ENCODE peak calls at places on chromosomes 16 and 17, in six cellular contexts. Y is neural progenitor cell, R is myocyte, V is NCI-H2081, I is adrenal gland, Z is prostate gland. H is an unnamed sample.

GRCh38 chr16:84084570-84085270 is 32.0 kb downstream of the MBTPS1 start:
- DNase-seq in I (peak; percentile 68), R (peak; percentile 41), Y (peak; percentile 83), Z (peak; percentile 74), V (peak; percentile 56), H (peak; percentile 24)

GRCh38 chr16:15960124-15960971 is 10.9 kb downstream of the ABCC1 start:
- DNase-seq in I (no peak), R (no peak), Z (no peak), V (no peak), Y (no peak), H (no peak)

GRCh38 chr16:49340466-49340865 is 33.1 kb upstream of the C16orf78 start:
- DNase-seq in R (no peak), Y (no peak), Z (no peak), I (no peak), V (no peak), H (no peak)

GRCh38 chr16:81158964-81159363 is 62.8 kb upstream of the GCSH start:
- DNase-seq in Z (no peak), R (peak; percentile 30), Y (peak; percentile 30), I (no peak), V (no peak), H (no peak)

GRCh38 chr16:87056083-87056482 is 261.1 kb downstream of the C16orf95 start:
- DNase-seq in Z (no peak), Y (no peak), I (no peak), R (peak; percentile 28), V (no peak), H (no peak)

GRCh38 chr17:5758651-5759050 is 174.3 kb upstream of the NLRP1 start:
- DNase-seq in R (no peak), Y (peak; percentile 39), I (no peak), Z (no peak), V (no peak), H (no peak)

GRCh38 chr17:40555296-40556190 is 9.7 kb downstream of the CCR7 start:
- DNase-seq in Y (no peak), R (no peak), V (no peak), Z (no peak), I (no peak), H (no peak)

GRCh38 chr17:49928826-49929475 is 40.0 kb upstream of the DLX4 start:
- DNase-seq in Y (no peak), V (no peak), R (peak; percentile 70), I (no peak), Z (no peak), H (no peak)

GRCh38 chr17:38735161-38735997 is 5.2 kb downstream of the CISD3 start:
- DNase-seq in I (peak; percentile 70), R (peak; percentile 57), V (peak; percentile 49), Y (peak; percentile 82), Z (no peak), H (no peak)

GRCh38 chr16:9270424-9270823 is 179.0 kb downstream of the HAPSTR1 start:
- DNase-seq in Y (no peak), V (no peak), Z (no peak), R (no peak), I (no peak), H (no peak)

GRCh38 chr17:79795795-79796569 is 895 bp downstream of the CBX8 start:
- DNase-seq in Z (no peak), V (no peak), I (no peak), Y (peak; percentile 33), R (no peak), H (no peak)

GRCh38 chr16:57510016-57510871 is 24.0 kb upstream of the DOK4 start:
- DNase-seq in V (no peak), Z (no peak), I (no peak), R (no peak), Y (no peak), H (no peak)

GRCh38 chr16:11914759-11915643 is 755 bp downstream of the GSPT1 start:
- DNase-seq in V (peak; percentile 22), R (peak; percentile 50), Y (peak; percentile 63), Z (peak; percentile 15), I (peak; percentile 56), H (peak; percentile 33)

GRCh38 chr17:83079766-83080616 is 582 bp downstream of the METRNL start:
- DNase-seq in Y (peak; percentile 66), Z (no peak), V (no peak), R (no peak), I (no peak), H (no peak)

GRCh38 chr17:50274142-50274944 is at the start of gene TMEM92:
- DNase-seq in R (no peak), Y (peak; percentile 90), V (no peak), Z (no peak), I (no peak), H (no peak)

GRCh38 chr16:67241008-67241900 is 6.0 kb downstream of the FHOD1 start:
- DNase-seq in Z (peak; percentile 73), R (peak; percentile 92), I (peak; percentile 83), V (no peak), Y (no peak), H (peak; percentile 63)

GRCh38 chr17:12693640-12694039 is 27.9 kb downstream of the MYOCD start:
- DNase-seq in Y (no peak), I (no peak), Z (no peak), R (no peak), V (no peak), H (no peak)

GRCh38 chr16:74601131-74601871 is 5.6 kb downstream of the GLG1 start:
- DNase-seq in I (no peak), Y (no peak), Z (no peak), R (no peak), V (no peak), H (peak; percentile 17)

GRCh38 chr17:39573447-39574298 is 34.0 kb downstream of the NEUROD2 start:
- DNase-seq in I (peak; percentile 76), V (peak; percentile 68), Y (peak; percentile 82), R (peak; percentile 71), Z (peak; percentile 75), H (no peak)

GRCh38 chr17:80531400-80531799 is 13.2 kb upstream of the RPTOR start:
- DNase-seq in Z (no peak), R (no peak), I (no peak), Y (no peak), V (no peak), H (no peak)

GRCh38 chr16:81514041-81514559 is 69.5 kb downstream of the CMIP start:
- DNase-seq in R (peak; percentile 76), Y (no peak), I (no peak), V (no peak), Z (no peak), H (no peak)

GRCh38 chr17:63497708-63498483 is 21.0 kb downstream of the ACE start:
- DNase-seq in Z (no peak), Y (peak; percentile 60), V (peak; percentile 47), I (no peak), R (no peak), H (no peak)

GRCh38 chr17:32342603-32343325 is 791 bp upstream of the C17orf75 start:
- DNase-seq in R (no peak), Y (no peak), V (no peak), Z (no peak), I (no peak), H (no peak)

GRCh38 chr17:58414596-58414997 is 2.7 kb downstream of the RNF43 start:
- DNase-seq in V (peak; percentile 85), Z (no peak), Y (no peak), I (no peak), R (no peak), H (no peak)

GRCh38 chr16:73848993-73849392 is 447.6 kb upstream of the PSMD7 start:
- DNase-seq in Y (no peak), I (no peak), Z (no peak), V (no peak), R (no peak), H (no peak)

GRCh38 chr16:1481906-1482835 is 6.6 kb downstream of the PTX4 start:
- DNase-seq in Z (no peak), Y (no peak), I (no peak), R (no peak), V (no peak), H (no peak)

GRCh38 chr17:6456914-6457687 is 12.8 kb downstream of the PIMREG start:
- DNase-seq in I (peak; percentile 95), V (no peak), Y (no peak), R (peak; percentile 64), Z (no peak), H (no peak)

GRCh38 chr17:9330903-9331272 is 244.7 kb downstream of the STX8 start:
- DNase-seq in Y (peak; percentile 59), R (no peak), V (no peak), I (no peak), Z (no peak), H (no peak)

GRCh38 chr17:7955414-7956042 is 23.5 kb downstream of the CNTROB start:
- DNase-seq in I (no peak), Y (no peak), R (no peak), V (no peak), Z (no peak), H (no peak)

GRCh38 chr17:29855686-29856085 is 74.3 kb downstream of the SSH2 start:
- DNase-seq in I (no peak), Y (no peak), Z (no peak), V (no peak), R (no peak), H (no peak)